ENCODE peak calls at places on chromosomes 7 and 10, in four cellular contexts. One of them, this sample, is unnamed.

GRCh38 chr10:60314306-60314940 is 75.3 kb downstream of the ANK3 start:
- ATAC-seq in upper lobe of right lung: no peak
- ATAC-seq in gastrocnemius medialis: no peak
- ATAC-seq in left lung: peak
- ATAC-seq in this sample: no peak

GRCh38 chr7:73872056-73872908 is 11.3 kb downstream of the TMEM270 start:
- ATAC-seq in upper lobe of right lung: no peak
- ATAC-seq in gastrocnemius medialis: no peak
- ATAC-seq in left lung: no peak
- ATAC-seq in this sample: no peak

GRCh38 chr10:28560617-28561016 is 27.7 kb downstream of the WAC start:
- ATAC-seq in upper lobe of right lung: no peak
- ATAC-seq in gastrocnemius medialis: no peak
- ATAC-seq in left lung: no peak
- ATAC-seq in this sample: no peak

GRCh38 chr10:14605231-14605925 is 169.3 kb downstream of the FAM107B start:
- ATAC-seq in upper lobe of right lung: no peak
- ATAC-seq in gastrocnemius medialis: no peak
- ATAC-seq in left lung: peak
- ATAC-seq in this sample: no peak

GRCh38 chr7:1691601-1692499 is 21.8 kb downstream of the ELFN1 start:
- ATAC-seq in upper lobe of right lung: no peak
- ATAC-seq in gastrocnemius medialis: no peak
- ATAC-seq in left lung: no peak
- ATAC-seq in this sample: peak

GRCh38 chr10:34124522-34125035 is 690.5 kb downstream of the PARD3 start:
- ATAC-seq in upper lobe of right lung: peak
- ATAC-seq in gastrocnemius medialis: peak
- ATAC-seq in left lung: peak
- ATAC-seq in this sample: no peak

GRCh38 chr10:91700788-91701444 is 68.0 kb upstream of the PPP1R3C start:
- ATAC-seq in upper lobe of right lung: no peak
- ATAC-seq in gastrocnemius medialis: no peak
- ATAC-seq in left lung: no peak
- ATAC-seq in this sample: no peak

GRCh38 chr7:114481995-114482394 is 67.4 kb downstream of the FOXP2 start:
- ATAC-seq in upper lobe of right lung: peak
- ATAC-seq in gastrocnemius medialis: no peak
- ATAC-seq in left lung: peak
- ATAC-seq in this sample: no peak

GRCh38 chr10:84397735-84398144 is 69.4 kb downstream of the CCSER2 start:
- ATAC-seq in upper lobe of right lung: no peak
- ATAC-seq in gastrocnemius medialis: no peak
- ATAC-seq in left lung: no peak
- ATAC-seq in this sample: no peak

GRCh38 chr7:26005683-26006410 is 146.2 kb upstream of the NFE2L3 start:
- ATAC-seq in upper lobe of right lung: no peak
- ATAC-seq in gastrocnemius medialis: no peak
- ATAC-seq in left lung: no peak
- ATAC-seq in this sample: no peak

GRCh38 chr10:33244354-33244967 is 90.0 kb downstream of the NRP1 start:
- ATAC-seq in upper lobe of right lung: no peak
- ATAC-seq in gastrocnemius medialis: no peak
- ATAC-seq in left lung: no peak
- ATAC-seq in this sample: no peak

DNA sequence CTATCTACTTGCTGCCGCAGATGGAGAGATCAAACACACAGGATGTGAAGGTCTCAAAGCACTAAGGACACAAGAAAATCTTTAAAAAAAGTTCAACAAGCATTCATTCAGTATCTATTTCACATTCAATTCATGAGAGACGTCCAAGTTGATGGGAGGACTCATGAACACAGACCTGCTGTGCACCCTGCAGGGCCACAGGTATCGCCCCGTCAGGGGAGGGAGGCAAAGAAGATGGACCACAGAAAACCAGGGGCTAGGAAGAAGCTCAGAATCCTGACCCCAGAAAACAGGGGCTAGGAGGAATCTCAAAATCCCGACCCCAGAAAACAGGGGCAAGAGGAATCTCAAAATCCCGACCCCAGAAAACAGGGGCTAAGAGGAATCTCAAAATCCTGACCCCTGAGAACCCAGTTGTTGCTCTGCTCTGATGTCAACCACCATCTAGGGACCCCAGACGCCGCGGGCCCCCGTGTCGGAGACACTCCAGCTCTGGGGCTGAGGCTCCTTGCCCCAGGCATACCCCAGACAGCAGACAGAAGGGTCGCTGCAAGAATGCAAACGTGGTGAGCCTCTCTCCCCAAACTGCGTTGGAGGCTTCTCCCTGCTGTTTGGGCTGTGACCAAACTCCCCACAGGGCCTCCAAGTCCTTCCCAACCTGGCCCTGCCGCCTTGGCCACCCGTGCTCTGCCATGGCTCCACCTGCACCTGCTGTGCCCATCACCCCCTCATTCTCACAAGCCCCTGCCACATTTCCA is 197.6 kb downstream of the DIP2C start:
- ATAC-seq in upper lobe of right lung: no peak
- ATAC-seq in gastrocnemius medialis: no peak
- ATAC-seq in left lung: no peak
- ATAC-seq in this sample: no peak
- H3K4me3 ChIP-seq in upper lobe of right lung: no peak
- H3K4me3 ChIP-seq in gastrocnemius medialis: peak
- H3K4me3 ChIP-seq in left lung: no peak
- H3K4me3 ChIP-seq in this sample: peak

DNA sequence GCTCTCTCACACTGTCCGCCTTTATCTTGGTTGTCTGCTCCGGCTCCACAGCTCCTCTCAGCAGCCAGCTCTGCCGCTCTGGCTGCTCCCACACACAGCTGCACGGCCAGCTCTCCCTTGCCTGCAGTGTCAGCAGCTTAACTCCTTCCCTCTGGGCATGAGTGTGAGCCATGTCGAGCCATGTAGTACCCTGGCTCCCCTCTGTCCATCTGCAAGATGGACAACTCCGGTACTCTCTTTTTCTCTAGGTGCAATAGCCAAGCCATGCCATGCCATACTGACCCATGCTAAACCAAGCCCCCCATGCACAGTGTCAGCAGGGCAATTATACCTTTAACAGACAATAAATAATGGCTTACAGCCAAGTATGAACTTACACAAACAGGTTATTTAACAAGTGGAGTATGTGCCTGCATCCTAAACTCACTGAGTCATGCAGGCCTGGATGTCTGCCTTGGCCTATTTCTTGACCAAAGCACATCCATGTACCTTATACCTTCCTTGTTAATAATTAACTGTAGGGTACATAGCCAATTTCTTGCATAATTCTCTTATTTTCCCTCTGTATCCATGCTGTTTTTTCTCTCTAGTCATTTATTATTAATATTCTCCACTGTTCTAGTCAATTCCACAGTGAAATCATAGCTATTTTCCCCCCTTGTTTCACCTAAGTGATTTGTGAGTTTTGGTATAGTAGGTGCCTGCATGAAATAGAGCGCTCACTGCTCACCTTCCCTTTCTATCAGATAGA is 170.9 kb downstream of the CDK14 start:
- ATAC-seq in upper lobe of right lung: peak
- ATAC-seq in gastrocnemius medialis: peak
- ATAC-seq in left lung: peak
- ATAC-seq in this sample: peak
- H3K4me3 ChIP-seq in upper lobe of right lung: no peak
- H3K4me3 ChIP-seq in gastrocnemius medialis: no peak
- H3K4me3 ChIP-seq in left lung: no peak
- H3K4me3 ChIP-seq in this sample: no peak

GRCh38 chr7:151018421-151019129 is 5.7 kb downstream of the ATG9B start:
- ATAC-seq in upper lobe of right lung: peak
- ATAC-seq in gastrocnemius medialis: peak
- ATAC-seq in left lung: peak
- ATAC-seq in this sample: no peak

GRCh38 chr7:151016942-151017341 is 7.4 kb downstream of the ATG9B start:
- ATAC-seq in upper lobe of right lung: no peak
- ATAC-seq in gastrocnemius medialis: no peak
- ATAC-seq in left lung: no peak
- ATAC-seq in this sample: no peak

GRCh38 chr7:151017370-151017952 is 6.8 kb downstream of the ATG9B start:
- ATAC-seq in upper lobe of right lung: no peak
- ATAC-seq in gastrocnemius medialis: no peak
- ATAC-seq in left lung: no peak
- ATAC-seq in this sample: no peak

GRCh38 chr7:151019130-151019447 is 5.2 kb downstream of the ATG9B start:
- ATAC-seq in upper lobe of right lung: no peak
- ATAC-seq in gastrocnemius medialis: no peak
- ATAC-seq in left lung: peak
- ATAC-seq in this sample: no peak

DNA sequence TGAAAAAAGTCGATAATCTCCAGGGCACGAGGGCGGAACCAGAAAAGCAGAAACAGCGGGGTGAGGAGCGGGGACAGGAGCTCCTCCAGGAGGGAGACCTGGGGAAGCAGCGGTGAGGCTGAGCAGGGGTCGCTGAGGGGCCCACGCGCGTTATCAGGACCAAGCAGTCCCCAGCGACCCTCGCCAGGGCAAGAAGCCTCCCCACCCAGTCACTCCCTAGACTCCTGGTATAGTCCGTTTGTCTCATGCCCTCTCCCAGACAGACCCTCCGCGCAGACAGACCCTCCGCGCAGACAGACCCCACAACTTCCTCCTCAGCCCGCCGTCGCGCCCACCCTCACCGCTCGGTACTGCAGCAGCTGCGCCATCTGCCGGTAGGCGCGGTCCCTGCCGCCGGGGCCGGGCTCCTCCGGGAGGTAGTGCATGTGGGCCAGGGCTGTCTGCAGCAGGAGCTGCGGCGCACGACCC is 6.3 kb downstream of the ATG9B start:
- ATAC-seq in upper lobe of right lung: peak
- ATAC-seq in gastrocnemius medialis: peak
- ATAC-seq in left lung: peak
- ATAC-seq in this sample: peak
- H3K4me3 ChIP-seq in upper lobe of right lung: peak
- H3K4me3 ChIP-seq in gastrocnemius medialis: peak
- H3K4me3 ChIP-seq in left lung: no peak
- H3K4me3 ChIP-seq in this sample: peak

GRCh38 chr7:103388469-103389140 is 41.2 kb downstream of the PSMC2 start:
- ATAC-seq in upper lobe of right lung: no peak
- ATAC-seq in gastrocnemius medialis: no peak
- ATAC-seq in left lung: peak
- ATAC-seq in this sample: no peak

GRCh38 chr7:103394566-103394965 is 47.1 kb downstream of the PSMC2 start:
- ATAC-seq in upper lobe of right lung: no peak
- ATAC-seq in gastrocnemius medialis: no peak
- ATAC-seq in left lung: no peak
- ATAC-seq in this sample: no peak

GRCh38 chr7:103389263-103389662 is 41.8 kb downstream of the PSMC2 start:
- ATAC-seq in upper lobe of right lung: no peak
- ATAC-seq in gastrocnemius medialis: no peak
- ATAC-seq in left lung: no peak
- ATAC-seq in this sample: no peak

GRCh38 chr7:103391976-103392375 is 44.5 kb downstream of the PSMC2 start:
- ATAC-seq in upper lobe of right lung: no peak
- ATAC-seq in gastrocnemius medialis: no peak
- ATAC-seq in left lung: no peak
- ATAC-seq in this sample: no peak

GRCh38 chr7:103391150-103391549 is 43.7 kb downstream of the PSMC2 start:
- ATAC-seq in upper lobe of right lung: no peak
- ATAC-seq in gastrocnemius medialis: no peak
- ATAC-seq in left lung: no peak
- ATAC-seq in this sample: no peak
- H3K4me3 ChIP-seq in upper lobe of right lung: no peak
- H3K4me3 ChIP-seq in gastrocnemius medialis: no peak
- H3K4me3 ChIP-seq in left lung: no peak
- H3K4me3 ChIP-seq in this sample: no peak

GRCh38 chr7:94834359-94834758 is 73.0 kb upstream of the PPP1R9A start:
- ATAC-seq in upper lobe of right lung: no peak
- ATAC-seq in gastrocnemius medialis: no peak
- ATAC-seq in left lung: no peak
- ATAC-seq in this sample: no peak

GRCh38 chr7:94843553-94843952 is 63.8 kb upstream of the PPP1R9A start:
- ATAC-seq in upper lobe of right lung: no peak
- ATAC-seq in gastrocnemius medialis: no peak
- ATAC-seq in left lung: no peak
- ATAC-seq in this sample: no peak

GRCh38 chr7:94838717-94839116 is 68.7 kb upstream of the PPP1R9A start:
- ATAC-seq in upper lobe of right lung: no peak
- ATAC-seq in gastrocnemius medialis: no peak
- ATAC-seq in left lung: no peak
- ATAC-seq in this sample: no peak
- H3K4me3 ChIP-seq in upper lobe of right lung: no peak
- H3K4me3 ChIP-seq in gastrocnemius medialis: peak
- H3K4me3 ChIP-seq in left lung: no peak
- H3K4me3 ChIP-seq in this sample: no peak

GRCh38 chr10:124575107-124576035 is 113.7 kb downstream of the LHPP start:
- ATAC-seq in upper lobe of right lung: no peak
- ATAC-seq in gastrocnemius medialis: no peak
- ATAC-seq in left lung: no peak
- ATAC-seq in this sample: no peak
- H3K4me3 ChIP-seq in upper lobe of right lung: no peak
- H3K4me3 ChIP-seq in gastrocnemius medialis: no peak
- H3K4me3 ChIP-seq in left lung: no peak
- H3K4me3 ChIP-seq in this sample: no peak

This sample was measured in gastroesophageal sphincter.